ENCODE peak calls at places on chromosomes 5 and 9, in eight cellular contexts. C, X, O, Q, V, Z, H and B are unnamed samples.

GRCh38 chr5:179345429-179346321 is at the start of gene ADAMTS2:
- DNase-seq in H (peak; percentile 66), Q (no peak), C (no peak), O (no peak), X (no peak), Z (no peak), V (no peak), B (no peak)

GRCh38 chr5:146797683-146798082 is 80.9 kb downstream of the PPP2R2B start:
- DNase-seq in H (no peak), C (no peak), X (no peak), O (no peak), Q (no peak), Z (no peak), V (no peak), B (no peak)

GRCh38 chr5:143101740-143102386 is 301.6 kb downstream of the NR3C1 start:
- DNase-seq in X (no peak), O (no peak), Q (no peak), C (no peak), H (no peak), V (no peak), Z (no peak), B (no peak)

GRCh38 chr9:116280529-116280928 is 126.9 kb downstream of the PAPPA start:
- DNase-seq in H (peak; percentile 65), C (no peak), Q (no peak), Z (no peak), V (no peak), O (no peak), X (no peak), B (no peak)

GRCh38 chr5:1648806-1649205 is 125.0 kb upstream of the LPCAT1 start:
- DNase-seq in V (no peak), Q (no peak), C (no peak), H (no peak), O (no peak), X (no peak), Z (no peak), B (no peak)

GRCh38 chr9:113546566-113546965 is 83.0 kb downstream of the RGS3 start:
- DNase-seq in X (no peak), Z (no peak), Q (no peak), H (no peak), V (no peak), O (no peak), C (no peak), B (no peak)

GRCh38 chr9:108671156-108671555 is 184.6 kb downstream of the ACTL7B start:
- DNase-seq in Z (no peak), V (peak; percentile 6), O (no peak), H (peak; percentile 33), Q (no peak), C (peak; percentile 26), X (no peak), B (no peak)

GRCh38 chr9:125932012-125932411 is 184.8 kb downstream of the PBX3 start:
- DNase-seq in H (peak; percentile 97), C (peak; percentile 69), O (no peak), X (no peak), Q (no peak), V (peak; percentile 9), Z (no peak), B (peak; percentile 73)

GRCh38 chr5:55438931-55439477 is 95.8 kb downstream of the PLPP1 start:
- DNase-seq in Q (no peak), V (no peak), Z (no peak), O (no peak), C (no peak), H (peak; percentile 87), X (no peak), B (no peak)

GRCh38 chr5:19986806-19987205 is 1.2 kb downstream of the CDH18 start:
- DNase-seq in C (no peak), X (no peak), O (no peak), Q (no peak), Z (no peak), H (no peak), V (no peak), B (no peak)

GRCh38 chr9:98329281-98329680 is 73.8 kb upstream of the TBC1D2 start:
- DNase-seq in V (no peak), H (no peak), C (no peak), Q (no peak), X (no peak), Z (no peak), O (no peak), B (no peak)

GRCh38 chr5:157168286-157168685 is 2.2 kb upstream of the GARIN3 start:
- DNase-seq in Q (no peak), H (no peak), C (no peak), O (no peak), X (no peak), Z (no peak), V (no peak), B (no peak)

GRCh38 chr5:1011226-1011631 is 2.6 kb downstream of the NKD2 start:
- DNase-seq in X (peak; percentile 84), Q (no peak), C (no peak), O (no peak), H (peak; percentile 52), V (no peak), Z (peak; percentile 84), B (no peak)

GRCh38 chr9:11319477-11320060 is 706.8 kb upstream of the PTPRD start:
- DNase-seq in O (no peak), X (no peak), Z (no peak), H (peak; percentile 35), V (peak; percentile 1), C (no peak), Q (no peak), B (no peak)

GRCh38 chr5:73118331-73119011 is 1.9 kb upstream of the TMEM171 start:
- DNase-seq in Z (no peak), Q (no peak), V (no peak), O (no peak), H (no peak), X (no peak), C (no peak), B (no peak)

GRCh38 chr5:18984559-18985080 is 1003.4 kb downstream of the CDH18 start:
- DNase-seq in C (no peak), Z (no peak), V (peak; percentile 36), H (no peak), Q (no peak), X (no peak), O (no peak), B (no peak)

GRCh38 chr9:114561771-114562170 is 25.8 kb upstream of the ATP6V1G1 start:
- DNase-seq in H (no peak), X (no peak), C (no peak), Z (no peak), V (no peak), O (no peak), Q (no peak), B (no peak)